ENCODE peak calls at places on chromosomes 6 and 20, in five cellular contexts. R is HCT116; F is esophagus squamous epithelium; X is left ventricle myocardium inferior; L is CD4-positive, alpha-beta memory T cell. W is an unnamed sample.

GRCh38 chr6:163867518-163868292 is 453.2 kb downstream of the QKI start:
- DNase-seq in R (no peak), F (no peak), X (no peak), L (no peak), W (no peak)

GRCh38 chr20:34512955-34513419 is 3.2 kb upstream of the DYNLRB1 start:
- DNase-seq in R (no peak), F (no peak), X (no peak), L (peak; percentile 20), W (no peak)

GRCh38 chr20:24770628-24771556 is 178.2 kb upstream of the CST7 start:
- DNase-seq in R (no peak), F (no peak), X (no peak), L (no peak), W (no peak)

GRCh38 chr20:48092596-48093280 is 307.5 kb upstream of the SULF2 start:
- DNase-seq in R (no peak), F (no peak), X (no peak), L (no peak), W (no peak)

GRCh38 chr6:45630801-45631200 is 253.1 kb upstream of the SUPT3H start:
- DNase-seq in R (no peak), F (no peak), X (no peak), L (no peak), W (no peak)

GRCh38 chr6:73798592-73798991 is 102.6 kb downstream of the CD109 start:
- DNase-seq in R (peak; percentile 6), F (no peak), X (no peak), L (no peak), W (no peak)

GRCh38 chr6:105005446-105005845 is 48.5 kb downstream of the LIN28B start:
- DNase-seq in R (no peak), F (no peak), X (no peak), L (no peak), W (no peak)

GRCh38 chr6:169425628-169426370 is 172.2 kb upstream of the THBS2 start:
- DNase-seq in R (no peak), F (no peak), X (no peak), L (no peak), W (no peak)

GRCh38 chr6:45535933-45536332 is 158.2 kb upstream of the SUPT3H start:
- DNase-seq in R (no peak), F (no peak), X (no peak), L (no peak), W (no peak)

GRCh38 chr6:25883991-25884390 is 9.9 kb upstream of the SLC17A3 start:
- DNase-seq in R (no peak), F (no peak), X (no peak), L (no peak), W (no peak)

GRCh38 chr6:15628499-15629131 is 34.2 kb downstream of the DTNBP1 start:
- DNase-seq in R (no peak), F (no peak), X (no peak), L (no peak), W (no peak)

GRCh38 chr6:28776269-28777146 is 147.3 kb downstream of the TRIM27 start:
- DNase-seq in R (no peak), F (no peak), X (no peak), L (no peak), W (no peak)
- H3K4me3 ChIP-seq in R (no peak overlapping the region), F (no peak overlapping the region), X (no peak overlapping the region), L (no peak overlapping the region), W (no peak overlapping the region)

DNA sequence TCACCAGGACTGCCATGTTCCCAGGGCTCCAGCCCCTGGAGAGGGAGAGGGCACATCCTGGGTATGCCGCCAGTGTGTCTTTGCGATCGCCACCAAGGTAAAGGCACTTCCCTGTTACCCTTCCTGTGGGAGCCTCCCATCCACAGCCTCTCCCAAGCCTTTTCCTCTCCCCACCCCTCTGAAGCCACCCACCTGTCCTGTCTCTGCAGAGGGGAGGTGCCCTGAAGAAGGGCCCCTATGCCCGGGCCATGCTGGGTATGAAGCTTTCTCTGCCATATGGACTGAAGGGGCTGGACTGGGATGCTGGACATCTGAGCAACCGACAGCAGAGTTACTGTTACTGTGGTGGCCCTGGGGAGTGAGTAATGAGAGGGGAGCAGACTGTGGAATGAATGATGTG is 2.4 kb downstream of the PHF1 start:
- DNase-seq in R (no peak), F (no peak), X (no peak), L (no peak), W (no peak)
- H3K4me1 ChIP-seq in R (peaks cover 10% of the 10 kb centered on the region), F (peaks cover 34% of the 10 kb centered on the region), X (peaks cover 70% of the 10 kb centered on the region), L (peaks cover 68% of the 10 kb centered on the region), W (peaks cover 49% of the 10 kb centered on the region)

GRCh38 chr20:17587148-17587547 is 17.3 kb downstream of the DSTN start:
- DNase-seq in R (no peak), F (no peak), X (no peak), L (no peak), W (no peak)
- H3K4me3 ChIP-seq in R (no peak overlapping the region), F (no peak overlapping the region), X (no peak overlapping the region), L (no peak overlapping the region), W (no peak overlapping the region)

GRCh38 chr6:142842423-142843261 is 102.3 kb downstream of the HIVEP2 start:
- DNase-seq in R (no peak), F (no peak), X (no peak), L (peak; percentile 57), W (peak; percentile 40)
- H3K4me1 ChIP-seq in R (peaks cover 36% of the 10 kb centered on the region), F (peaks cover 41% of the 10 kb centered on the region), X (peaks cover 74% of the 10 kb centered on the region), L (peaks cover 93% of the 10 kb centered on the region), W (peaks cover 51% of the 10 kb centered on the region)

GRCh38 chr6:95803889-95804288 is 211.9 kb upstream of the FUT9 start:
- DNase-seq in R (no peak), F (no peak), X (no peak), L (no peak), W (no peak)
- H3K4me3 ChIP-seq in R (no peak overlapping the region), F (no peak overlapping the region), X (no peak overlapping the region), L (no peak overlapping the region), W (no peak overlapping the region)

GRCh38 chr6:3746119-3746691 is 5.3 kb downstream of the PXDC1 start:
- DNase-seq in R (no peak), F (no peak), X (no peak), L (no peak), W (no peak)
- H3K4me1 ChIP-seq in R (peaks cover 9% of the 10 kb centered on the region), F (peaks cover 74% of the 10 kb centered on the region), X (peaks cover 98% of the 10 kb centered on the region), L (peaks cover 18% of the 10 kb centered on the region), W (peaks cover 19% of the 10 kb centered on the region)

DNA sequence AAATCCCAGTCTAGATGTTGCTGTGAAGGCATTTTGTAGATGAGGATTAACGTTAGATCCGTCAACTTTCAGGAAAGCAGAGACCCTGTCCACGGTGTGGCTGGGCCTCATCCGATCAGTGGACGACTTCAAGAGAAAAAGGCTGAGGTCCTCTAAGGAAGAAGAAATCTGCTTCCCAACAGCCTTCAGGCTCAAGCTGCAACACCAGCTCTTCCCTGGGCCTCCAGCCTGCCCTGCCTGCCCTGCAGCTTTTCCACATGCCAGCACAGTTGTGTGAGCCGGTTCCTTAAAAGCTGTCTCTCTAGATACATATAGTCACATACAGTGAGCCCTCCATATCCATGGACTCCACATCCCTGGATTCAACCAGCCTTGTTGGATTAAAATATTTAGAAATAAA is 14.1 kb upstream of the PDE10A start:
- DNase-seq in R (no peak), F (no peak), X (no peak), L (no peak), W (no peak)
- H3K4me3 ChIP-seq in R (no peak overlapping the region), F (no peak overlapping the region), X (no peak overlapping the region), L (no peak overlapping the region), W (no peak overlapping the region)

GRCh38 chr6:71290611-71291010 is 2.0 kb downstream of the OGFRL1 start:
- DNase-seq in R (no peak), F (no peak), X (no peak), L (no peak), W (no peak)
- H3K4me1 ChIP-seq in R (peaks cover 13% of the 10 kb centered on the region), F (peaks cover 32% of the 10 kb centered on the region), X (peaks cover 62% of the 10 kb centered on the region), L (peaks cover 40% of the 10 kb centered on the region), W (peaks cover 12% of the 10 kb centered on the region)